ENCODE peak calls at places on chromosome 18, in four cellular contexts. One of them, this sample, is unnamed.

GRCh38 chr18:59039449-59039848 is 100.2 kb upstream of the SEC11C start:
- DNase-seq in heart left ventricle: no peak
- DNase-seq in WERI-Rb-1: no peak
- DNase-seq in hepatocyte: no peak
- DNase-seq in this sample: no peak

GRCh38 chr18:35106845-35107148 is 65.6 kb downstream of the MAPRE2 start:
- DNase-seq in heart left ventricle: no peak
- DNase-seq in WERI-Rb-1: no peak
- DNase-seq in hepatocyte: no peak
- DNase-seq in this sample: no peak

GRCh38 chr18:77207540-77207939 is 42.1 kb upstream of the GALR1 start:
- DNase-seq in heart left ventricle: peak; percentile 71
- DNase-seq in WERI-Rb-1: peak; percentile 53
- DNase-seq in hepatocyte: peak; percentile 25
- DNase-seq in this sample: no peak

GRCh38 chr18:75408554-75409506 is 18.7 kb downstream of the SMIM21 start:
- DNase-seq in heart left ventricle: no peak
- DNase-seq in WERI-Rb-1: no peak
- DNase-seq in hepatocyte: peak; percentile 24
- DNase-seq in this sample: no peak

GRCh38 chr18:62122330-62122729 is 64.5 kb downstream of the PIGN start:
- DNase-seq in heart left ventricle: no peak
- DNase-seq in WERI-Rb-1: no peak
- DNase-seq in hepatocyte: no peak
- DNase-seq in this sample: no peak

GRCh38 chr18:12028674-12029073 is 47.4 kb downstream of the IMPA2 start:
- DNase-seq in heart left ventricle: no peak
- DNase-seq in WERI-Rb-1: no peak
- DNase-seq in hepatocyte: no peak
- DNase-seq in this sample: no peak

GRCh38 chr18:67520276-67521035 is 3.9 kb upstream of the DSEL start:
- DNase-seq in heart left ventricle: no peak
- DNase-seq in WERI-Rb-1: no peak
- DNase-seq in hepatocyte: no peak
- DNase-seq in this sample: no peak

GRCh38 chr18:69097349-69097748 is 299.5 kb downstream of the CCDC102B start:
- DNase-seq in heart left ventricle: no peak
- DNase-seq in WERI-Rb-1: no peak
- DNase-seq in hepatocyte: no peak
- DNase-seq in this sample: no peak

GRCh38 chr18:34222396-34223163 is 2.1 kb downstream of the NOL4 start:
- DNase-seq in heart left ventricle: peak; percentile 32
- DNase-seq in WERI-Rb-1: peak; percentile 45
- DNase-seq in hepatocyte: peak; percentile 19
- DNase-seq in this sample: no peak

GRCh38 chr18:55879331-55879730 is 291.3 kb upstream of the TCF4 start:
- DNase-seq in heart left ventricle: no peak
- DNase-seq in WERI-Rb-1: no peak
- DNase-seq in hepatocyte: no peak
- DNase-seq in this sample: no peak

GRCh38 chr18:69945220-69946114 is 2.2 kb downstream of the CD226 start:
- DNase-seq in heart left ventricle: no peak
- DNase-seq in WERI-Rb-1: no peak
- DNase-seq in hepatocyte: no peak
- DNase-seq in this sample: no peak

GRCh38 chr18:3654442-3655253 is 204.7 kb downstream of the TGIF1 start:
- DNase-seq in heart left ventricle: no peak
- DNase-seq in WERI-Rb-1: no peak
- DNase-seq in hepatocyte: peak; percentile 28
- DNase-seq in this sample: no peak

GRCh38 chr18:22169889-22170420 is 566 bp downstream of the GATA6 start:
- DNase-seq in heart left ventricle: peak; percentile 68
- DNase-seq in WERI-Rb-1: no peak
- DNase-seq in hepatocyte: no peak
- DNase-seq in this sample: no peak

GRCh38 chr18:60248563-60249330 is 123.8 kb downstream of the MC4R start:
- DNase-seq in heart left ventricle: no peak
- DNase-seq in WERI-Rb-1: no peak
- DNase-seq in hepatocyte: no peak
- DNase-seq in this sample: no peak

GRCh38 chr18:77059294-77059916 is 73.2 kb downstream of the MBP start:
- DNase-seq in heart left ventricle: no peak
- DNase-seq in WERI-Rb-1: peak; percentile 77
- DNase-seq in hepatocyte: peak; percentile 72
- DNase-seq in this sample: no peak

GRCh38 chr18:44839239-44839666 is 158.6 kb downstream of the SETBP1 start:
- DNase-seq in heart left ventricle: peak; percentile 85
- DNase-seq in WERI-Rb-1: peak; percentile 16
- DNase-seq in hepatocyte: peak; percentile 38
- DNase-seq in this sample: no peak

GRCh38 chr18:23588836-23589560 is 2.7 kb upstream of the NPC1 start:
- DNase-seq in heart left ventricle: no peak
- DNase-seq in WERI-Rb-1: no peak
- DNase-seq in hepatocyte: no peak
- DNase-seq in this sample: no peak

GRCh38 chr18:23586249-23587196 is at the start of gene NPC1:
- DNase-seq in heart left ventricle: peak; percentile 96
- DNase-seq in WERI-Rb-1: peak; percentile 90
- DNase-seq in hepatocyte: peak; percentile 99
- DNase-seq in this sample: peak; percentile 92

GRCh38 chr18:23585007-23585871 is 1.1 kb downstream of the NPC1 start:
- DNase-seq in heart left ventricle: no peak
- DNase-seq in WERI-Rb-1: no peak
- DNase-seq in hepatocyte: peak; percentile 54
- DNase-seq in this sample: no peak

GRCh38 chr18:23585897-23586248 is 433 bp downstream of the NPC1 start:
- DNase-seq in heart left ventricle: no peak
- DNase-seq in WERI-Rb-1: no peak
- DNase-seq in hepatocyte: no peak
- DNase-seq in this sample: no peak

DNA sequence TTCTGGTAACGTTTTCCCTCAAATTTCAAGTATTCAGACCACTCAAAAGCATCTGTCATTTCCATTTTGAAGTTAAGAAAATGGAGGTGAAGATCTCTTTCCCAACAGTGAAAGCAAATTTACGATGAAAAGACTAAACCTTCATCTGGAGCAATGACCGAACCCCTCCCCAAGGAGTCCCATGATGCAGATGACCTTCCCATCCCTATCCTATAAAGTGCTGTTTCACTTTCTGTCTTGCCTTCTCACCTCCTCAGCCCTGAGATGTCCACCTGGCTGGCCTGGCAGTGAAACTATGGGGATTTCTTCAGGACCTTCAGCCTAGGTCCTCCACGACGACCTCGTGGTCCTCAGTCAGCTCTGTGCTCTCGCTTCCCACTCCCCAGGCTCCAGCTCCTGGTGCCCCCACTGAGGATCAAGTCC is 925 bp upstream of the NPC1 start:
- DNase-seq in heart left ventricle: no peak
- DNase-seq in WERI-Rb-1: no peak
- DNase-seq in hepatocyte: no peak
- DNase-seq in this sample: no peak
- TF ChIP-seq CTCF in heart left ventricle: no peak
- TF ChIP-seq CTCF in WERI-Rb-1: no peak
- TF ChIP-seq CTCF in hepatocyte: no peak
- TF ChIP-seq CTCF in this sample: peak; percentile 4

DNA sequence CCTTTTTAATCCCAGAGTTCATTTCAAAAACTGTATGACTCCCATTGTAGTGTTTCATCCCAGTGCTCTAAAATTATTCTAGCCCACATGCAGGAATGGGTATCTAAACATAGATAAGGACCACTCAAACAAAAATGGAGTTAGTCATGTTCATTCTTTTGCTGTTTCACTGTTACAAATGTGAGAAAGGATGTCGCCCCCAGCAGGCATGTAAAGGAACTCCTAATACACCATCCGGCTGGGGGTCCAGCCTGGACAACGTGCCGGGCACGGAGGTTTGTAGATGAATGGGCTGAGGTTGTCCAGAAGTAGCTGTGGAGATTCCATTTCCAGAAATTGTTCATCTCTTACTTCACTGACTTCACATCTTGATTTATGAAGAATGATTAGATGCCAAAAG is 101.9 kb upstream of the RAB12 start:
- DNase-seq in heart left ventricle: no peak
- DNase-seq in WERI-Rb-1: peak; percentile 22
- DNase-seq in hepatocyte: no peak
- DNase-seq in this sample: no peak
- TF ChIP-seq CTCF in heart left ventricle: no peak
- TF ChIP-seq CTCF in WERI-Rb-1: peak; percentile 53
- TF ChIP-seq CTCF in hepatocyte: peak; percentile 23
- TF ChIP-seq CTCF in this sample: peak; percentile 66

GRCh38 chr18:79797518-79798345 is at the start of gene KCNG2:
- DNase-seq in heart left ventricle: peak; percentile 39
- DNase-seq in WERI-Rb-1: peak; percentile 78
- DNase-seq in hepatocyte: peak; percentile 58
- DNase-seq in this sample: peak; percentile 69
- TF ChIP-seq CTCF in heart left ventricle: peak; percentile 8
- TF ChIP-seq CTCF in WERI-Rb-1: peak; percentile 79
- TF ChIP-seq CTCF in hepatocyte: peak; percentile 45
- TF ChIP-seq CTCF in this sample: peak; percentile 48

GRCh38 chr18:7038330-7038846 is 79.2 kb downstream of the LAMA1 start:
- DNase-seq in heart left ventricle: peak; percentile 82
- DNase-seq in WERI-Rb-1: peak; percentile 80
- DNase-seq in hepatocyte: peak; percentile 69
- DNase-seq in this sample: no peak
- TF ChIP-seq CTCF in heart left ventricle: peak; percentile 41
- TF ChIP-seq CTCF in WERI-Rb-1: peak; percentile 88
- TF ChIP-seq CTCF in hepatocyte: peak; percentile 63
- TF ChIP-seq CTCF in this sample: peak; percentile 77